ENCODE peak calls at places on chromosomes 1 and 21, in eight cellular contexts. Z is breast epithelium, B is IMR-90, U is endothelial cell of umbilical vein, H is body of pancreas, F is uterus, V is Peyer's patch, W is testis. E is an unnamed sample. For H3K4me1 and H3K27me3, the result is how much of the 10 kb centered on the place peaks cover.

GRCh38 chr1:39917825-39918224 is 16.1 kb upstream of the MYCL start:
- DNase-seq in Z (no peak), B (no peak), U (no peak), H (no peak), F (no peak), V (no peak), W (no peak), E (no peak)

GRCh38 chr1:37999434-38000232 is 5.7 kb downstream of the FHL3 start:
- DNase-seq in Z (peak), B (peak), U (peak), H (peak), F (peak), V (no peak), W (peak), E (peak)

GRCh38 chr1:46150085-46150484 is 17.7 kb upstream of the PIK3R3 start:
- DNase-seq in Z (no peak), B (no peak), U (peak), H (no peak), F (no peak), V (no peak), W (no peak), E (no peak)

GRCh38 chr21:32705139-32705538 is 22.7 kb downstream of the SYNJ1 start:
- DNase-seq in Z (no peak), B (peak), U (no peak), H (no peak), F (no peak), V (no peak), W (no peak), E (no peak)

GRCh38 chr1:24966724-24967346 is 36.8 kb upstream of the RUNX3 start:
- DNase-seq in Z (no peak), B (peak), U (no peak), H (peak), F (no peak), V (peak), W (no peak), E (peak)

GRCh38 chr1:4422496-4423289 is 231.7 kb upstream of the AJAP1 start:
- DNase-seq in Z (peak), B (no peak), U (no peak), H (no peak), F (no peak), V (no peak), W (peak), E (no peak)

GRCh38 chr21:32184485-32184884 is 94.4 kb downstream of the MIS18A start:
- DNase-seq in Z (no peak), B (no peak), U (no peak), H (no peak), F (no peak), V (no peak), W (no peak), E (no peak)

GRCh38 chr1:227921461-227922185 is 26.1 kb downstream of the WNT9A start:
- DNase-seq in Z (no peak), B (no peak), U (no peak), H (no peak), F (no peak), V (no peak), W (no peak), E (no peak)

GRCh38 chr1:84253891-84254290 is 47.6 kb upstream of the SAMD13 start:
- DNase-seq in Z (peak), B (peak), U (peak), H (peak), F (no peak), V (peak), W (peak), E (peak)

GRCh38 chr1:6253380-6253779 is 7.5 kb downstream of the GPR153 start:
- DNase-seq in Z (no peak), B (no peak), U (no peak), H (no peak), F (no peak), V (no peak), W (no peak), E (no peak)

GRCh38 chr1:41102208-41102607 is 80.7 kb upstream of the SLFNL1 start:
- DNase-seq in Z (peak), B (peak), U (peak), H (peak), F (peak), V (peak), W (peak), E (peak)

GRCh38 chr1:3577300-3577699 is 34.0 kb downstream of the MEGF6 start:
- DNase-seq in Z (no peak), B (peak), U (no peak), H (peak), F (no peak), V (no peak), W (no peak), E (no peak)

GRCh38 chr1:40803447-40803846 is 19.9 kb downstream of the KCNQ4 start:
- DNase-seq in Z (no peak), B (no peak), U (no peak), H (no peak), F (no peak), V (no peak), W (no peak), E (no peak)

GRCh38 chr1:180680558-180681144 is 48.8 kb downstream of the XPR1 start:
- DNase-seq in Z (no peak), B (peak), U (no peak), H (no peak), F (no peak), V (no peak), W (no peak), E (no peak)

GRCh38 chr1:7948950-7949349 is 8.3 kb upstream of the TNFRSF9 start:
- DNase-seq in Z (no peak), B (peak), U (no peak), H (no peak), F (no peak), V (no peak), W (no peak), E (no peak)

GRCh38 chr21:42406201-42406601 is 2.5 kb downstream of the UBASH3A start:
- DNase-seq in Z (no peak), B (no peak), U (no peak), H (no peak), F (no peak), V (no peak), W (no peak), E (peak)

GRCh38 chr1:228402638-228403025 is 4.0 kb downstream of the TRIM11 start:
- DNase-seq in Z (no peak), B (no peak), U (no peak), H (no peak), F (no peak), V (peak), W (no peak), E (no peak)

GRCh38 chr1:161199506-161200119 is 759 bp upstream of the ADAMTS4 start:
- DNase-seq in Z (no peak), B (no peak), U (peak), H (no peak), F (peak), V (no peak), W (no peak), E (no peak)

GRCh38 chr1:116015679-116016078 is 39.4 kb downstream of the SLC22A15 start:
- DNase-seq in Z (no peak), B (no peak), U (no peak), H (no peak), F (no peak), V (no peak), W (no peak), E (no peak)

GRCh38 chr1:154698320-154699096 is 90.5 kb upstream of the ADAR start:
- DNase-seq in Z (no peak), B (no peak), U (no peak), H (peak), F (no peak), V (peak), W (no peak), E (no peak)

GRCh38 chr21:15850645-15851044 is 120.9 kb downstream of the USP25 start:
- DNase-seq in Z (no peak), B (peak), U (peak), H (no peak), F (no peak), V (no peak), W (no peak), E (no peak)

GRCh38 chr1:246219508-246220030 is 287.5 kb downstream of the SMYD3 start:
- DNase-seq in Z (no peak), B (no peak), U (no peak), H (no peak), F (no peak), V (no peak), W (no peak), E (no peak)

GRCh38 chr1:23590058-23590783 is 30.9 kb upstream of the ID3 start:
- DNase-seq in Z (no peak), B (peak), U (no peak), H (no peak), F (no peak), V (peak), W (no peak), E (no peak)

GRCh38 chr1:41305576-41306365 is 55.5 kb upstream of the FOXO6 start:
- DNase-seq in Z (no peak), B (no peak), U (no peak), H (no peak), F (no peak), V (no peak), W (peak), E (no peak)

GRCh38 chr1:34612091-34612631 is 142.7 kb upstream of the GJB5 start:
- DNase-seq in Z (no peak), B (no peak), U (no peak), H (no peak), F (no peak), V (no peak), W (no peak), E (no peak)

GRCh38 chr1:152999818-153000217 is 1.7 kb upstream of the SPRR3 start:
- DNase-seq in Z (no peak), B (no peak), U (no peak), H (no peak), F (no peak), V (no peak), W (no peak), E (no peak)

GRCh38 chr1:29833596-29833995 is 597.3 kb downstream of the PTPRU start:
- DNase-seq in Z (no peak), B (no peak), U (no peak), H (no peak), F (no peak), V (peak), W (no peak), E (no peak)

GRCh38 chr1:18681423-18681835 is 50.8 kb downstream of the PAX7 start:
- DNase-seq in Z (no peak), B (peak), U (no peak), H (no peak), F (no peak), V (peak), W (no peak), E (no peak)

GRCh38 chr21:44391345-44392091 is 38.1 kb downstream of the TRPM2 start:
- DNase-seq in Z (no peak), B (no peak), U (no peak), H (peak), F (no peak), V (peak), W (peak), E (peak)

GRCh38 chr1:160083968-160084770 is 2.8 kb downstream of the KCNJ9 start:
- DNase-seq in Z (no peak), B (no peak), U (peak), H (peak), F (no peak), V (peak), W (peak), E (peak)

GRCh38 chr1:29453502-29454240 is 217.3 kb downstream of the PTPRU start:
- DNase-seq in Z (no peak), B (peak), U (peak), H (peak), F (peak), V (no peak), W (no peak), E (no peak)

GRCh38 chr1:224080082-224080774 is 33.7 kb upstream of the FBXO28 start:
- DNase-seq in Z (peak), B (peak), U (peak), H (no peak), F (no peak), V (no peak), W (no peak), E (no peak)

GRCh38 chr1:245549981-245550701 is 395.4 kb downstream of the KIF26B start:
- DNase-seq in Z (no peak), B (no peak), U (peak), H (no peak), F (no peak), V (no peak), W (peak), E (no peak)

GRCh38 chr1:89692601-89693503 is 59.9 kb downstream of the LRRC8C start:
- DNase-seq in Z (no peak), B (peak), U (peak), H (peak), F (no peak), V (no peak), W (no peak), E (no peak)

GRCh38 chr21:46634966-46635323 is 529 bp upstream of the PRMT2 start:
- DNase-seq in Z (peak), B (peak), U (peak), H (peak), F (peak), V (no peak), W (peak), E (peak)

GRCh38 chr1:232937741-232938375 is 12.6 kb upstream of the NTPCR start:
- DNase-seq in Z (no peak), B (no peak), U (no peak), H (no peak), F (no peak), V (no peak), W (no peak), E (no peak)

GRCh38 chr1:32716312-32717126 is 13.9 kb upstream of the SYNC start:
- DNase-seq in Z (peak), B (no peak), U (no peak), H (peak), F (no peak), V (peak), W (peak), E (no peak)

GRCh38 chr1:114648503-114648902 is 21.3 kb downstream of the DENND2C start:
- DNase-seq in Z (no peak), B (no peak), U (no peak), H (no peak), F (no peak), V (no peak), W (no peak), E (no peak)

GRCh38 chr1:63731117-63732043 is 42.4 kb upstream of the ROR1 start:
- DNase-seq in Z (no peak), B (peak), U (peak), H (peak), F (no peak), V (peak), W (peak), E (no peak)

GRCh38 chr1:178307264-178307663 is 189.5 kb downstream of the CLEC20A start:
- DNase-seq in Z (no peak), B (no peak), U (no peak), H (no peak), F (no peak), V (no peak), W (no peak), E (no peak)
- H3K4me1 ChIP-seq in Z (under half), B (under half), U (under half), H (under half), F (under half), V (under half), W (under half), E (under half)

DNA sequence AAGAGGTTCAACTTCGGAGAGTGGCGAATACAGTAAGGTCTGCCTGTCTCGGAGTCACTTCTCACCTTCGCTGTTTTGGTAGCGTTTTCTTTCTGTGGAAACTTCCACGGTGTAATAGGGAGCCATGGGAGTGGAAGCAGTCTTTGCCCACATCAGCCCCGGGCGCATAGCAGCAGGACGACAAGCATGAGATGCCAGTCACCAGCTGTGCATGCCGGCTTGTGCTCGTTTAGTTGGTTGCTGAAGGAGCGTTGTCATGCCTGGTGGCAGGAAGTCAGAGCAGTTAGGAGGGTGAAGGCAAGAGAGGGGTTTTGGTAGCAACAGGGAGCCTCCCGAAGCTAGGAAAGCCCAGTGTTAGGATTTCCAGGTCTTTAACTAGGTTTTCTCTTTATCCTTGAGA is 58.8 kb downstream of the MRPS6 start:
- DNase-seq in Z (no peak), B (no peak), U (no peak), H (no peak), F (no peak), V (no peak), W (no peak), E (no peak)
- TF ChIP-seq POLR2A in Z (no peak), B (no peak), U (no peak), H (no peak), F (no peak), V (no peak), W (no peak), E (no peak)

GRCh38 chr1:221309711-221310110 is 430.5 kb downstream of the HLX start:
- DNase-seq in Z (no peak), B (no peak), U (no peak), H (no peak), F (no peak), V (no peak), W (no peak), E (no peak)
- H3K27me3 ChIP-seq in Z (under half), B (under half), U (under half), H (under half), F (under half), V (under half), W (under half), E (under half)

GRCh38 chr21:38806942-38807284 is 1.2 kb downstream of the ETS2 start:
- DNase-seq in Z (no peak), B (peak), U (peak), H (no peak), F (no peak), V (no peak), W (no peak), E (no peak)
- H3K4me1 ChIP-seq in Z (under half), B (under half), U (under half), H (under half), F (under half), V (under half), W (under half), E (under half)

DNA sequence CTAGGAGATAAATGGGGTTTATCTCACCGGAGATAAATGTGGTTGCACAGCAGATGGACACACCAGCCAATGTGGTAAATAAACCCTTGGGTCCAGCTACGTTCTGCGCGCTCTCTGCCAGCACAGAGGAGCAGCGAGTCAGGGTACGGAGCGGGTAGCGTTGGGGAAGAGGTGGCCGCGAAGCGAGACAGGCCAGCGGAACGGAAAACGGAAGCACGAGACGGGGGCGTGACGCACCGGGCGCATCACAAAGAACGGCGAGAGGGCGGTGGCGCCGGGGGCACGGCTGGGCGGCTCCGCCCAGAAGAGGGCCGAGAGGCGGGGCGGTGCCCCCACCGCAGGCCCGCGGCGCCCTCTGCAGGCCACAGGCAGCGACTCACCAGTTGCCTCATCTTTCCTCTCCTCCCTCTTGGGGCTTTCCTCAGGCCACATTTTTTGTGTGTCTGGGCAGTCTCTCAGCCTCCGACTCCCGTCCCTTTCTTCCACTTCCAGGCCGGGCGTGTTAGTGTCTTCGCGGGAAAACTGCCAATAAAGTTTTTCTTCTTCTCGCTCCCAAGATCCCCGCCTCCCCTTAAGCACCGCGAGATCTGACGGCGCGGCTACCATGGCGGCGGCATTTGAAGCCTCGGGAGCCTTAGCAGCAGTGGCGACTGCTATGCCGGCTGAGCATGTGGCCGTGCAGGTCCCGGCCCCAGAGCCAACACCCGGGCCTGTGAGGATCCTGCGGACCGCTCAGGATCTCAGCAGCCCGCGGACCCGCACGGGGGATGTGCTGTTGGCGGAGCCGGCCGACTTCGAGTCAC is at the start of gene DDX20:
- DNase-seq in Z (peak), B (peak), U (peak), H (peak), F (peak), V (peak), W (peak), E (peak)
- TF ChIP-seq POLR2A in Z (no peak), B (peak), U (peak), H (peak), F (peak), V (peak), W (no peak), E (peak)

DNA sequence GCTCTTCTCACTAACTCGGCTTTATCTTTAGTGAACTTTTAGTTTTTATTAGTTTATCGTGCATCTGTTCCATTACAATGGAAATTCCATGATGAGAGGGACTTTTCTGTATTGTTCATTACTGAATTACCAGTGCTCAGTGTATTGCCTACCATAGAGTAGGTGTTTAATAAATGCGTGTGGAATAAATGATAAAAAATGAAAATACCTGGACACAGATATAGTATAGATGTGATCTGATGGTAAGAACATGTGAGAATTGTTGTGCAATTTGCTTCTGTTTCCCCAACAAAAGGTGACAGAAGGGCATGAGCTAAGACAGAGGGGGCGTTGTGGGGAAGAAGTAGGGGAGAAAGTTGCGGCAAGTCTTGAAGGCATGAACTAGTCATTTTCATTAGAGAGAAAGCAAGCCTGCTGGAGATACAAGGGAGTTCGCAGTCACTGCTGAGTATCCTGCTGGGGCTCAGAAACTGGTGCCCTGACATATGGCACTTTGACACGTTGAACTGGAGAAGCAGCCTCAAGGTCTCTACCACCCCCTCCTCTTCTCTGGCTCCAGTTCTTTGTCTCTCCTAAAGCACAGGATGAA is 5.6 kb upstream of the COG2 start:
- DNase-seq in Z (no peak), B (no peak), U (no peak), H (no peak), F (no peak), V (no peak), W (no peak), E (no peak)
- H3K27me3 ChIP-seq in Z (under half), B (under half), U (under half), H (under half), F (under half), V (under half), W (under half), E (under half)

DNA sequence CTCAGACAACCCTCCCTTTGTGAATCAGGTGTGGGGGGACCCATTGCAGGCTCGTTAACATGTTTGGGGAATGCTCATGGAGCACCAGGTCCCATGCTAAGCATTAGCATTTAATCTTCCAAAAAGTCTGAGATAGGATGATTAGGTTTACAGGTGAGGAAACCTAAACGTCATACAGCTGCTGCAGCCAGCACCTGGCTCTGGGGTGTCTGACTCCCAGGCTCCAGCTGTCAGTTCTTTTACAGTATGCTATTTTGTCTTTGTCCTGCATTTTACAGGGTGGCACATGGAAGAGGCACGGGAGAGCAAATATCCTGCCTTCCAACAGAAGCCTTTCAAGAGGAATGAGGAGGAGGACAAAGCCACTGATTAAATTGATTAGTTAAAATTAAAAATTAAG is 25.9 kb downstream of the TENT5C start:
- DNase-seq in Z (no peak), B (no peak), U (no peak), H (peak), F (no peak), V (no peak), W (no peak), E (no peak)
- H3K4me1 ChIP-seq in Z (under half), B (under half), U (under half), H (half or more), F (under half), V (under half), W (under half), E (under half)

E was measured in sigmoid colon.